ENCODE peak calls at places on chromosomes 2 and 18, in nine cellular contexts. U is AG04449, S is heart right ventricle, X is H9, T is glutamatergic neuron, W is cardiac fibroblast, H is nephron progenitor cell, J is Calu3, D is GM10248. M is an unnamed sample.
A peak's percentile ranks its signal among the peaks of the same experiment; 100 is the strongest.

GRCh38 chr2:80217446-80217845 is 87.1 kb downstream of the LRRTM1 start:
- DNase-seq in U (no peak), S (no peak), X (no peak), T (no peak), W (no peak), H (no peak), J (no peak), D (no peak), M (no peak)

GRCh38 chr18:48348739-48349138 is 60.4 kb downstream of the ZBTB7C start:
- DNase-seq in U (no peak), S (no peak), X (no peak), T (peak; percentile 80), W (no peak), H (peak; percentile 18), J (no peak), D (no peak), M (no peak)

GRCh38 chr2:1995086-1995485 is 250.8 kb upstream of the PXDN start:
- DNase-seq in U (no peak), S (no peak), X (no peak), T (no peak), W (no peak), H (no peak), J (no peak), D (no peak), M (no peak)

GRCh38 chr2:116153729-116154128 is 1660.8 kb upstream of the DDX18 start:
- DNase-seq in U (no peak), S (no peak), X (no peak), T (no peak), W (no peak), H (no peak), J (no peak), D (no peak), M (no peak)

GRCh38 chr2:136310005-136310495 is 192.1 kb upstream of the CXCR4 start:
- DNase-seq in U (no peak), S (no peak), X (no peak), T (no peak), W (no peak), H (no peak), J (no peak), D (no peak), M (peak; percentile 37)

GRCh38 chr2:30146337-30147195 is at the start of gene YPEL5:
- DNase-seq in U (peak; percentile 97), S (peak; percentile 99), X (peak; percentile 100), T (peak; percentile 100), W (peak; percentile 100), H (peak; percentile 99), J (peak; percentile 99), D (peak; percentile 98), M (peak; percentile 99)

GRCh38 chr2:201466050-201466660 is 14.6 kb downstream of the STRADB start:
- DNase-seq in U (no peak), S (no peak), X (no peak), T (no peak), W (peak; percentile 70), H (no peak), J (no peak), D (no peak), M (no peak)

GRCh38 chr2:237118731-237119130 is 33.0 kb downstream of the COPS8 start:
- DNase-seq in U (no peak), S (no peak), X (no peak), T (no peak), W (peak; percentile 57), H (no peak), J (no peak), D (no peak), M (no peak)

GRCh38 chr2:239669181-239669898 is 268.5 kb upstream of the HDAC4 start:
- DNase-seq in U (no peak), S (no peak), X (no peak), T (no peak), W (no peak), H (no peak), J (no peak), D (no peak), M (no peak)

GRCh38 chr2:239668042-239668441 is 267.2 kb upstream of the HDAC4 start:
- DNase-seq in U (no peak), S (no peak), X (no peak), T (no peak), W (no peak), H (no peak), J (no peak), D (no peak), M (no peak)

GRCh38 chr2:239669899-239670460 is 269.2 kb upstream of the HDAC4 start:
- DNase-seq in U (no peak), S (no peak), X (no peak), T (no peak), W (no peak), H (no peak), J (no peak), D (no peak), M (no peak)

GRCh38 chr2:239667431-239667985 is 266.7 kb upstream of the HDAC4 start:
- DNase-seq in U (no peak), S (no peak), X (no peak), T (no peak), W (no peak), H (no peak), J (no peak), D (no peak), M (no peak)

DNA sequence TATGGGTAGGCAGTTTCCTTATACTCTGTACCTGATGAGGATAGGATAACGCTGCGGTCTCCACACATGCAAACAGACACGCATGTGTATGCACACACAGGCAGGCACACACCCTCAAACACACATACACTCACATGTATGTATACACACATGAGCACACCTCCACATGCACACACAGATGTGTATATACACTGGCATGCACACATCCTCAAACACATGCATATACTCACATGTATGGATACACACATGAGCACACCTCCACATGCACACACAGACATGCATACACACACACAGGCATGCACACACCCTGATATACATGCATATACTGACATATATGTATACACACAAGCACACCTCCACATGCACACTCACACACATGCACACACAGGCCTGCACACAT is 267.8 kb upstream of the HDAC4 start:
- DNase-seq in U (no peak), S (no peak), X (no peak), T (no peak), W (no peak), H (no peak), J (no peak), D (no peak), M (no peak)
- TF ChIP-seq CTCF in U (no peak), S (no peak), X (no peak), T (no peak), W (no peak), H (no peak), J (no peak), D (no peak), M (no peak)

GRCh38 chr2:109715302-109715937 is 78.7 kb upstream of the RGPD5 start:
- DNase-seq in U (no peak), S (no peak), X (peak; percentile 65), T (no peak), W (peak; percentile 45), H (no peak), J (peak; percentile 45), D (no peak), M (no peak)
- TF ChIP-seq CTCF in U (peak; percentile 36), S (peak; percentile 68), X (peak; percentile 63), T (no peak), W (peak; percentile 40), H (peak; percentile 16), J (peak; percentile 56), D (peak; percentile 2), M (no peak)

GRCh38 chr2:150424361-150424760 is 63.1 kb downstream of the RND3 start:
- DNase-seq in U (no peak), S (no peak), X (no peak), T (no peak), W (no peak), H (no peak), J (no peak), D (no peak), M (no peak)

GRCh38 chr2:150426724-150427123 is 60.7 kb downstream of the RND3 start:
- DNase-seq in U (no peak), S (no peak), X (no peak), T (no peak), W (no peak), H (no peak), J (no peak), D (no peak), M (no peak)

GRCh38 chr2:150426315-150426714 is 61.2 kb downstream of the RND3 start:
- DNase-seq in U (no peak), S (no peak), X (no peak), T (no peak), W (no peak), H (no peak), J (no peak), D (no peak), M (no peak)

GRCh38 chr2:150421252-150421651 is 66.2 kb downstream of the RND3 start:
- DNase-seq in U (no peak), S (no peak), X (no peak), T (no peak), W (no peak), H (no peak), J (no peak), D (no peak), M (no peak)

DNA sequence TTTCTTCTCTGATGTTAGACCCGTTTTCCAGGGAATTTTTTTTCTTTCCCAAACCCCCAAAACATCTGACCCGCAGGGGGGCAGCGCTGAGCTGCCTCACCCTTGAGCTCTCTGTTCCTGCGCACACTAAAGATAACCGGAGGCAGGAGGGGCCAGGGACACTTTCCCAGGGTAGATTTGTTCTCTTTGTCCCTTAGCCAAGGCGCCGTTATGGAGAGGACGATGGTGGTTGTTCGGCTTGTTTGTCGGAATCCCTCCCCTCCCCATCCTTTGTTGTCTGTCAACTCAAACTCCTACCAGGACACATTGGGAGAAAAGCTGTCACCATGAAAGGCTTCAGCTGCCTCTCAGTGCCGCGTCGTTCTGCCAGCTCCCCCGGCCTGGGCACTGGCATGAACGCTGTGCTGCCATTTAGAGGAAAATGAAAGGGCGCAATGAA is 62.3 kb downstream of the RND3 start:
- DNase-seq in U (no peak), S (peak; percentile 47), X (peak; percentile 78), T (peak; percentile 31), W (peak; percentile 23), H (peak; percentile 10), J (no peak), D (no peak), M (no peak)
- TF ChIP-seq CTCF in U (no peak), S (peak; percentile 56), X (peak; percentile 51), T (no peak), W (peak; percentile 41), H (no peak), J (no peak), D (no peak), M (no peak)

GRCh38 chr2:176120369-176121307 is 1.9 kb upstream of the HOXD9 start:
- DNase-seq in U (no peak), S (no peak), X (peak; percentile 22), T (no peak), W (no peak), H (no peak), J (no peak), D (no peak), M (no peak)

GRCh38 chr2:176115883-176116813 is at the start of gene HOXD10:
- DNase-seq in U (no peak), S (no peak), X (peak; percentile 86), T (peak; percentile 73), W (no peak), H (peak; percentile 85), J (no peak), D (no peak), M (no peak)

GRCh38 chr2:176117823-176118376 is 1.3 kb downstream of the HOXD10 start:
- DNase-seq in U (no peak), S (no peak), X (peak; percentile 17), T (no peak), W (no peak), H (peak; percentile 11), J (no peak), D (no peak), M (no peak)

GRCh38 chr2:176117162-176117822 is 714 bp downstream of the HOXD10 start:
- DNase-seq in U (no peak), S (no peak), X (peak; percentile 28), T (no peak), W (no peak), H (peak; percentile 20), J (no peak), D (no peak), M (no peak)

GRCh38 chr2:176118606-176119370 is 2.2 kb downstream of the HOXD10 start:
- DNase-seq in U (no peak), S (no peak), X (peak; percentile 71), T (no peak), W (no peak), H (peak; percentile 77), J (no peak), D (no peak), M (peak; percentile 68)
- TF ChIP-seq CTCF in U (peak; percentile 23), S (no peak), X (peak; percentile 76), T (peak; percentile 67), W (peak; percentile 23), H (peak; percentile 72), J (peak; percentile 50), D (peak; percentile 30), M (peak; percentile 68)

M was measured in activated CD8-positive, alpha-beta T cell treated with anti-CD3 and anti-CD28 coated beads for 36 hours.